ENCODE peak calls at places on chromosomes 13 and 19, in seven cellular contexts. B is activated CD8-positive, alpha-beta T cell treated with anti-CD3 and anti-CD28 coated beads for 36 hours; W is astrocyte of the spinal cord; R is brain microvascular endothelial cell; V is psoas muscle; Y is neural progenitor cell; K is heart left ventricle. D is an unnamed sample.

GRCh38 chr13:114151565-114152284 is 19.3 kb upstream of the RASA3 start:
- DNase-seq in K (no peak), W (no peak), Y (no peak), R (no peak), V (peak; percentile 75), B (peak; percentile 72), D (no peak)

GRCh38 chr19:35442091-35442490 is 6.0 kb upstream of the FFAR2 start:
- DNase-seq in Y (no peak), R (no peak), W (no peak), V (peak; percentile 59), K (no peak), B (no peak), D (no peak)

GRCh38 chr13:73421310-73421912 is 362.6 kb downstream of the KLF5 start:
- DNase-seq in Y (no peak), B (peak; percentile 51), K (no peak), R (no peak), W (peak; percentile 88), V (no peak), D (no peak)

GRCh38 chr13:90430127-90430526 is 917.4 kb upstream of the MIR17HG start:
- DNase-seq in B (no peak), K (no peak), W (no peak), R (no peak), Y (no peak), V (no peak), D (no peak)

GRCh38 chr19:2333807-2334211 is 5.3 kb downstream of the SPPL2B start:
- DNase-seq in R (no peak), K (no peak), Y (no peak), B (no peak), W (no peak), V (no peak), D (no peak)

GRCh38 chr13:102399791-102400618 is 1.8 kb downstream of the FGF14 start:
- DNase-seq in R (no peak), Y (peak; percentile 46), W (no peak), B (peak; percentile 26), V (peak; percentile 48), K (peak; percentile 11), D (peak; percentile 39)

GRCh38 chr13:28049215-28049614 is 51.2 kb downstream of the FLT3 start:
- DNase-seq in R (no peak), B (no peak), W (no peak), Y (no peak), V (no peak), K (no peak), D (no peak)

GRCh38 chr19:33047422-33047821 is 17.3 kb downstream of the RHPN2 start:
- DNase-seq in B (no peak), W (no peak), Y (no peak), R (no peak), V (no peak), K (no peak), D (no peak)

GRCh38 chr13:59270327-59270726 is 893.4 kb downstream of the DIAPH3 start:
- DNase-seq in Y (no peak), V (no peak), R (no peak), B (no peak), K (no peak), W (no peak), D (no peak)

GRCh38 chr13:100610399-100611347 is 22.1 kb upstream of the GGACT start:
- DNase-seq in Y (no peak), B (no peak), W (no peak), R (no peak), V (no peak), K (no peak), D (peak; percentile 47)

GRCh38 chr13:71144883-71145282 is 722.1 kb downstream of the DACH1 start:
- DNase-seq in Y (no peak), B (no peak), V (no peak), W (no peak), R (no peak), K (no peak), D (no peak)

GRCh38 chr13:35784286-35784951 is 307.9 kb upstream of the MAB21L1 start:
- DNase-seq in Y (no peak), B (no peak), R (no peak), W (no peak), V (no peak), K (no peak), D (no peak)

DNA sequence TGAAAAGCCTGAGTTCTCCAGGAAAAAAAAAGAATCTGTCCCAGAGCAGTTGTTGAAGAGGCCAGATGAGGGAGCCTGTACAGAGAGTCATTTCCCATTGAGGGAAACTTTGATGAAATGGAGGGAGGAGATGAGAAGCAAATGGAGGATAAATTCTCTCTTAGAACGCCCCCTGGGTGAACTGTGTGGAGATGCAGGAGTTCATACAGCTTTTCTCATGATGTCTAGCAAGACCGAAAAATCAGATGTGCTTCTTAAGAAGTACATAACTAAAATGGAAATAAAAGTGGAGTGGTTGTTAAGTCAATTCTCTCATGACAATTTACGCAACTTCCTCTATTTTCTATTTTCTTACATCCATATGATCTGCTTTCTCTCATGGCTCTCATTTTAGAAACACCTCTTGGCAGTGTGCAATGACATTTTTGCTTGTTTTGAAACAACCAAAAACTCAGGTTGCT is 1263.1 kb downstream of the PCDH9 start:
- DNase-seq in V (no peak), W (peak; percentile 55), K (no peak), B (no peak), Y (peak; percentile 53), R (peak; percentile 55), D (no peak)
- TF ChIP-seq CTCF in V (no peak), W (peak; percentile 43), K (peak; percentile 20), B (no peak), Y (peak; percentile 61), R (peak; percentile 59), D (no peak)

DNA sequence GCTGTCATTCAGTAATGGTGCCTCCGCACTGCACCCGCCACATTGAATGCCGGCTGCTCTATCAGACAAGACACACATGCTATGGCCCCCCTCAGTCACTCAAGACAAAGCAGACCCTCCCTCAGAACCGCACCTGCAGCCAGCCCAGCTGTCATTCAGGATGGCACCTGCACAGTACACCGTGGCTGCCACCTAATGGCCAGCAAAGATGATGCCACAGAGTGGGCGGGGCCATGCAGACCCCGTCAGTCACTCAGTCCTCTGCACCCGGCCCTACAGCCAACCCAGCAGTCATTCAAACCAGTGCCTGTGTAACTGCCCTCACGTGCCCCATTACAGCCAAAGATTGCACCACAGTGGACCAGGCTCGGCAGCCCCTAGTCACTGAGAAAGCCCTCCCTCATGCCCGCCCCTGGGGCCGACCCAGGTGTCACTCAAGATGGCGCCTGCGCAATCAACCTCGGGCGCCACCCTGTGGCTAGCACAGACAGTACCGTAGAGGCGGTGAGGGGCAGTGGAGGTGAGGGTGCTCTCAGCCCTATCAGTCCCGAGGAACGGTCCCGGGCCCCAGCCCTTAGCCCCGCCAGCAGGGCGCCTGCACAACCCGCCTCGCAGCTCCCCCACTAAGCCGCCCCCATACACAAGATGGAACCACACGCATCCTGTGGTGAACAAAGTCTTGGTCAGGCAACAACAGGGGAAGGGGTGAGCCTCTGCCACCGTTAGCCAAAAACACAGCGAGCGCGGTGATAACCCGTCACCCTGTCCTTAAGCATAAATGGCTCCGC is 2.4 kb downstream of the PEG3 start:
- DNase-seq in W (peak; percentile 4), Y (no peak), B (peak; percentile 32), V (peak; percentile 78), R (peak; percentile 18), K (peak; percentile 70), D (peak; percentile 17)
- TF ChIP-seq CTCF in W (no peak), Y (no peak), B (no peak), V (peak; percentile 39), R (no peak), K (peak; percentile 58), D (no peak)

DNA sequence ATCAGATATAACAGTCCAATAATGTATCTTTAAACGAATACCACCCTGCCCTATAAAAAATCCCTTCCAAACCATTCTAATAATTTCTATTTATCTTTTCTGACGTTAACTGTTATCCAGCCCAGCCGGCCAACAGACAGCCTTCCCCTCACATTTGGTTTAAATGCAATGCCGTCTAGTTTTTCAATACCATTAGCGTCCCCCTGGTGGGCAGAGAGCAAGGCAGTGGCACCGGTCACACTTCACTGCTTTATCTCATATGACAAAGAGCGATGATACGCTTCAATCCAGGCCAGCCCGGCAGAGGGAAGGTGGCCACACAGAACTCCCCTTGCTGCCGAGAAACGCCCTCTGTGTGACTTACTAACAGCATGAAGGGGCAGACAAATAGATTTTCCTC is 402.1 kb upstream of the ZNF507 start:
- DNase-seq in B (no peak), V (no peak), W (no peak), Y (peak; percentile 54), K (no peak), R (no peak), D (no peak)
- TF ChIP-seq CTCF in B (no peak), V (no peak), W (no peak), Y (peak; percentile 48), K (no peak), R (no peak), D (no peak)

GRCh38 chr13:48457578-48458242 is 44.8 kb upstream of the LPAR6 start:
- DNase-seq in K (no peak), W (no peak), B (no peak), V (peak; percentile 43), R (no peak), Y (no peak), D (no peak)
- TF ChIP-seq CTCF in K (no peak), W (no peak), B (no peak), V (no peak), R (no peak), Y (no peak), D (no peak)